ENCODE peak calls at places on chromosomes 7 and 10, in four cellular contexts. P, V, A and N are unnamed samples.

GRCh38 chr10:104440221-104440620 is 86.6 kb downstream of the CFAP58 start:
- DNase-seq in P (no peak), V (no peak), A (no peak), N (no peak)

GRCh38 chr7:43198599-43199090 is 86.2 kb downstream of the HECW1 start:
- DNase-seq in P (no peak), V (no peak), A (no peak), N (no peak)

GRCh38 chr7:47915066-47915976 is 32.9 kb downstream of the PKD1L1 start:
- DNase-seq in P (no peak), V (no peak), A (no peak), N (no peak)

GRCh38 chr7:14389052-14389988 is 399.9 kb upstream of the ETV1 start:
- DNase-seq in P (no peak), V (no peak), A (no peak), N (no peak)

GRCh38 chr10:31186225-31187010 is 132.6 kb upstream of the ZEB1 start:
- DNase-seq in P (no peak), V (no peak), A (no peak), N (no peak)

GRCh38 chr7:150940446-150941102 is 37.5 kb downstream of the KCNH2 start:
- DNase-seq in P (no peak), V (no peak), A (no peak), N (no peak)

GRCh38 chr10:71475243-71475871 is 78.6 kb downstream of the CDH23 start:
- DNase-seq in P (no peak), V (no peak), A (no peak), N (no peak)

GRCh38 chr10:26341701-26342100 is 96.4 kb upstream of the APBB1IP start:
- DNase-seq in P (no peak), V (no peak), A (no peak), N (no peak)

GRCh38 chr10:14971867-14972448 is 12.8 kb downstream of the MEIG1 start:
- DNase-seq in P (peak; percentile 45), V (no peak), A (no peak), N (no peak)

GRCh38 chr7:1251796-1252542 is 19.3 kb downstream of the UNCX start:
- DNase-seq in P (no peak), V (no peak), A (peak; percentile 68), N (no peak)

GRCh38 chr7:102992820-102993531 is 80.2 kb downstream of the LRRC17 start:
- DNase-seq in P (no peak), V (no peak), A (no peak), N (no peak)

GRCh38 chr10:114544045-114544659 is 113.9 kb downstream of the ABLIM1 start:
- DNase-seq in P (peak; percentile 52), V (no peak), A (no peak), N (peak; percentile 85)
- H3K4me1 ChIP-seq in P (peaks cover 56% of the 10 kb centered on the region), V (no peaks in the 10 kb centered on the region), A (peaks cover 10% of the 10 kb centered on the region), N (peaks cover 72% of the 10 kb centered on the region)

DNA sequence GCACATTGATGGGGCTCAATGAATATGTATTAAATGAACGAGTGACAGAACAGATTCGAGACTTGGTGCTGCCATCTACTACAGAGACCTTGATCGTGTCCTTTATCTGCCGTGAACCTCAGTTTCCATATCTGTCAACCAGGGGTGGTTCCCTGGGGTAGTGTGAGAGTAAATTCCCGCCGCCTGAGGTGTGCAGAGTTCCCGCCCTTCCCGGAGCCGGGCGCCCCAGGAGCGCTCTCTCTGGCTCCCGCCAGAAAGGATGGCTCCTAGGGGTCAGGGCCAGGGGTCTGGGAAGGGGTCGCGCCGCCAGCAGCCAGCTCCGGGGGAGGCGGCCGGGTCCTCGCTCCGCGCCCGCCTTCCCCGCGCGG is 333 bp upstream of the PLCE1 start:
- DNase-seq in P (no peak), V (no peak), A (no peak), N (no peak)
- H3K4me3 ChIP-seq in P (peak overlapping the region; percentile 64), V (peak overlapping the region; percentile 69), A (peak overlapping the region; percentile 47), N (no peak overlapping the region)

GRCh38 chr7:141744131-141744530 is 6.0 kb downstream of the SSBP1 start:
- DNase-seq in P (no peak), V (no peak), A (no peak), N (no peak)
- H3K36me3 ChIP-seq in P (peaks cover 54% of the 10 kb centered on the region), V (peaks cover 90% of the 10 kb centered on the region), A (peaks cover 88% of the 10 kb centered on the region), N (peaks cover 30% of the 10 kb centered on the region)

DNA sequence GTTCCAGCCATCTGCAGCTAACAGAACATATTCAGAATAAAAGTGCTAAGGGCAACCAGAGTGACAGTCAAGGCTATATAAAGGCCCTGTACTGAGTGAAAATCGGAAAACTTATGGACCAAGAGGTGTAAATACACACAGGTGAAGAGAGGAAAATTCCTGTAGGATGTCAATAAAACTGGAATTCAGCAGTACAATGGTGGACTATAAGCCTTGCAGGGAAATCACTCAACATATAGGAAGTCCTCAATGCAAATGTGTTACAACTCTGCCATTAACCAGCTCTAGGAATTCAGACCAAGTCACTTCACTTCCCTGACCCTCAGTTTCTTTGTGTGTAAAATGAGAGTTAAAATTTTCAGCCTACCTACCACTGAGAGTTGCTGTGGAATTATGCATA is 7.7 kb downstream of the USP6NL start:
- DNase-seq in P (no peak), V (no peak), A (no peak), N (no peak)
- H3K4me1 ChIP-seq in P (peaks cover 37% of the 10 kb centered on the region), V (peaks cover 8% of the 10 kb centered on the region), A (peaks cover 27% of the 10 kb centered on the region), N (peaks cover 18% of the 10 kb centered on the region)

GRCh38 chr7:123862775-123863174 is 17.8 kb downstream of the HYAL4 start:
- DNase-seq in P (no peak), V (no peak), A (no peak), N (no peak)

GRCh38 chr7:123864438-123864837 is 19.5 kb downstream of the HYAL4 start:
- DNase-seq in P (no peak), V (no peak), A (no peak), N (no peak)

GRCh38 chr7:123864012-123864411 is 19.0 kb downstream of the HYAL4 start:
- DNase-seq in P (no peak), V (no peak), A (no peak), N (no peak)

GRCh38 chr7:123864966-123865365 is 20.0 kb downstream of the HYAL4 start:
- DNase-seq in P (no peak), V (no peak), A (no peak), N (no peak)

DNA sequence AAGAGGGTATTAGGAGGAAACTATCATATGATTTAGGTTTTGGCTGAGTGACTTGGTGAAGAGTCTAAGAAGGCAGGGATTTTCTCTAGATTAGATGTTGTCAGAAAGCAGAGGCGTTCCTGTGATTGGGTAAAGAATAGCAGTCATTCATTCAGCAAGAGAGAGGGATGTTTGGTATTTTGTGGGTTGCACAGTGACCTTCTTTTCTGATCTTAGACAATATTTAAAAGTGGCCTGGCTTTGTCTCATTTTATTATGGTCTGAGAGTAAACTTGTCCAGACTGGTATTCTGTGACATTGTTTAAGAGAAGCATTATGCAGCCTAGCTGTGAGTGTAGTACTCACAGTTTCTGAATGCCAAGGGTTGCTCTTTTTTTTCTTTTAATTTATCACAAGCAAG is 18.5 kb downstream of the HYAL4 start:
- DNase-seq in P (no peak), V (no peak), A (no peak), N (no peak)
- H3K4me3 ChIP-seq in P (no peak overlapping the region), V (no peak overlapping the region), A (no peak overlapping the region), N (no peak overlapping the region)

GRCh38 chr10:1100691-1101368 is 44.6 kb downstream of the WDR37 start:
- DNase-seq in P (no peak), V (peak; percentile 54), A (peak; percentile 46), N (no peak)
- H3K36me3 ChIP-seq in P (peaks cover 51% of the 10 kb centered on the region), V (peaks cover 74% of the 10 kb centered on the region), A (peaks cover 99% of the 10 kb centered on the region), N (no peaks in the 10 kb centered on the region)